ENCODE peak calls at places on chromosomes 5 and 9, in nine cellular contexts. Z is activated T-helper 1 cell treated with Interleukin-2 at 50 U/mL for 16 hours; R is germinal center; Y is GM04503; L is nucleus accumbens; I is SHP77; P is tibial artery; H is stimulated activated CD8-positive, alpha-beta memory T cell treated with anti-CD3 and anti-CD28 coated beads, Interleukin-12 subunit alpha, Interleukin-12 subunit beta, amount 100 ng/mL, for 4 hours; A is stimulated activated CD4-positive, alpha-beta T cell treated with anti-CD3 and anti-CD28 coated beads, Interleukin-4, amount 100 ng/mL, for 4 hours. D is an unnamed sample.
A peak's percentile ranks its signal among the peaks of the same experiment; 100 is the strongest.

GRCh38 chr9:95947118-95947517 is 71.6 kb downstream of the ERCC6L2 start:
- DNase-seq in Z (no peak), R (no peak), Y (no peak), L (no peak), I (no peak), P (no peak), H (no peak), A (no peak), D (no peak)

GRCh38 chr5:78718185-78718584 is 69.6 kb upstream of the LHFPL2 start:
- DNase-seq in Z (no peak), R (no peak), Y (no peak), L (no peak), I (no peak), P (no peak), H (no peak), A (no peak), D (no peak)

GRCh38 chr5:167020418-167020817 is 1271.0 kb upstream of the WWC1 start:
- DNase-seq in Z (no peak), R (no peak), Y (no peak), L (no peak), I (no peak), P (no peak), H (no peak), A (no peak), D (no peak)

GRCh38 chr5:149282027-149282965 is 10.6 kb downstream of the AFAP1L1 start:
- DNase-seq in Z (no peak), R (no peak), Y (no peak), L (no peak), I (no peak), P (no peak), H (no peak), A (no peak), D (no peak)

GRCh38 chr5:31924005-31924404 is 250.1 kb downstream of the GOLPH3 start:
- DNase-seq in Z (no peak), R (no peak), Y (no peak), L (peak; percentile 7), I (no peak), P (no peak), H (no peak), A (no peak), D (no peak)

GRCh38 chr9:14799030-14799429 is 76.5 kb upstream of the CER1 start:
- DNase-seq in Z (no peak), R (no peak), Y (no peak), L (no peak), I (no peak), P (no peak), H (no peak), A (no peak), D (no peak)

GRCh38 chr9:86093788-86094555 is 5.4 kb downstream of the GOLM1 start:
- DNase-seq in Z (no peak), R (no peak), Y (no peak), L (no peak), I (peak; percentile 42), P (no peak), H (no peak), A (no peak), D (no peak)

GRCh38 chr9:137189297-137190295 is 1.1 kb downstream of the SSNA1 start:
- DNase-seq in Z (no peak), R (no peak), Y (no peak), L (no peak), I (no peak), P (no peak), H (no peak), A (no peak), D (no peak)

GRCh38 chr5:96247097-96247675 is 185.9 kb downstream of the PCSK1 start:
- DNase-seq in Z (no peak), R (no peak), Y (peak; percentile 93), L (no peak), I (no peak), P (peak; percentile 89), H (no peak), A (no peak), D (no peak)

GRCh38 chr5:112146323-112146848 is 272.7 kb downstream of the EPB41L4A start:
- DNase-seq in Z (no peak), R (no peak), Y (peak; percentile 72), L (no peak), I (no peak), P (peak; percentile 72), H (no peak), A (no peak), D (no peak)

GRCh38 chr5:80229902-80230255 is 26.0 kb downstream of the SERINC5 start:
- DNase-seq in Z (no peak), R (no peak), Y (no peak), L (no peak), I (no peak), P (no peak), H (no peak), A (no peak), D (no peak)

GRCh38 chr5:158484246-158484645 is 615.5 kb downstream of the EBF1 start:
- DNase-seq in Z (no peak), R (no peak), Y (peak; percentile 50), L (no peak), I (no peak), P (no peak), H (no peak), A (no peak), D (no peak)

GRCh38 chr9:81724242-81724889 is 35.0 kb upstream of the TLE1 start:
- DNase-seq in Z (no peak), R (no peak), Y (no peak), L (no peak), I (peak; percentile 17), P (no peak), H (no peak), A (no peak), D (no peak)

GRCh38 chr5:169534311-169534880 is 49.2 kb upstream of the SPDL1 start:
- DNase-seq in Z (no peak), R (no peak), Y (no peak), L (no peak), I (no peak), P (no peak), H (no peak), A (no peak), D (no peak)

GRCh38 chr5:1386274-1386717 is 41.4 kb upstream of the CLPTM1L start:
- DNase-seq in Z (peak; percentile 59), R (peak; percentile 78), Y (no peak), L (peak; percentile 60), I (peak; percentile 82), P (no peak), H (peak; percentile 60), A (peak; percentile 48), D (peak; percentile 80)

D was measured in aorta.